ENCODE peak calls at places on chromosomes 13 and 19, in five cellular contexts. S, J, K, B and V are unnamed samples.

GRCh38 chr13:99665716-99666115 is 164.4 kb downstream of the TM9SF2 start:
- DNase-seq in S (no peak), J (no peak), K (no peak), B (no peak), V (no peak)

GRCh38 chr13:51644649-51645048 is 60.4 kb downstream of the WDFY2 start:
- DNase-seq in S (no peak), J (peak), K (no peak), B (no peak), V (peak)

GRCh38 chr19:12194827-12195500 is 32.1 kb downstream of the ZNF136 start:
- DNase-seq in S (no peak), J (peak), K (peak), B (no peak), V (peak)

GRCh38 chr13:110638253-110638652 is 22.9 kb downstream of the NAXD start:
- DNase-seq in S (no peak), J (no peak), K (no peak), B (no peak), V (no peak)

GRCh38 chr13:33032037-33032625 is 15.9 kb downstream of the KL start:
- DNase-seq in S (no peak), J (peak), K (no peak), B (no peak), V (no peak)

GRCh38 chr19:2732883-2733282 is 6.9 kb downstream of the SLC39A3 start:
- DNase-seq in S (no peak), J (no peak), K (no peak), B (no peak), V (no peak)

GRCh38 chr13:46992383-46992952 is 95.6 kb upstream of the HTR2A start:
- DNase-seq in S (no peak), J (peak), K (no peak), B (no peak), V (no peak)

GRCh38 chr13:98202026-98202425 is 25.0 kb upstream of the RNF113B start:
- DNase-seq in S (no peak), J (no peak), K (no peak), B (no peak), V (no peak)

GRCh38 chr19:29667941-29668340 is 2.7 kb downstream of the PLEKHF1 start:
- DNase-seq in S (no peak), J (no peak), K (peak), B (no peak), V (no peak)

GRCh38 chr19:38661996-38662395 is 14.5 kb downstream of the ACTN4 start:
- DNase-seq in S (no peak), J (no peak), K (no peak), B (peak), V (no peak)

GRCh38 chr13:42893346-42893745 is 98.7 kb downstream of the EPSTI1 start:
- DNase-seq in S (no peak), J (peak), K (no peak), B (no peak), V (peak)

GRCh38 chr13:29081036-29081435 is 260.9 kb downstream of the MTUS2 start:
- DNase-seq in S (no peak), J (peak), K (no peak), B (no peak), V (no peak)

GRCh38 chr19:42074513-42075363 is 1.2 kb upstream of the ZNF574 start:
- DNase-seq in S (no peak), J (no peak), K (peak), B (no peak), V (peak)